ENCODE peak calls at places on chromosome 4, in four cellular contexts. One of them, this sample, is unnamed.

GRCh38 chr4:1156069-1156468 is 16.3 kb downstream of the SPON2 start:
- DNase-seq in GM12878: no peak
- DNase-seq in H1: no peak
- DNase-seq in HepG2: no peak
- DNase-seq in this sample: no peak

GRCh38 chr4:180674629-180675367 is 1568.4 kb upstream of the TENM3 start:
- DNase-seq in HepG2: no peak
- DNase-seq in H1: no peak
- DNase-seq in GM12878: no peak
- DNase-seq in this sample: no peak

GRCh38 chr4:128582319-128582948 is 227.1 kb upstream of the JADE1 start:
- DNase-seq in HepG2: no peak
- DNase-seq in GM12878: no peak
- DNase-seq in H1: no peak
- DNase-seq in this sample: no peak

GRCh38 chr4:176753049-176753448 is 39.7 kb downstream of the VEGFC start:
- DNase-seq in HepG2: no peak
- DNase-seq in GM12878: no peak
- DNase-seq in H1: no peak
- DNase-seq in this sample: no peak

GRCh38 chr4:15451181-15451865 is 18.4 kb upstream of the CC2D2A start:
- DNase-seq in HepG2: no peak
- DNase-seq in GM12878: no peak
- DNase-seq in H1: no peak
- DNase-seq in this sample: no peak

GRCh38 chr4:172996571-172997216 is 171.9 kb upstream of the GALNT7 start:
- DNase-seq in HepG2: no peak
- DNase-seq in GM12878: no peak
- DNase-seq in H1: no peak
- DNase-seq in this sample: peak; percentile 26

GRCh38 chr4:156633846-156634245 is 337.8 kb downstream of the PDGFC start:
- DNase-seq in H1: no peak
- DNase-seq in HepG2: no peak
- DNase-seq in GM12878: no peak
- DNase-seq in this sample: no peak

GRCh38 chr4:146975535-146975934 is 29.9 kb upstream of the TTC29 start:
- DNase-seq in GM12878: no peak
- DNase-seq in H1: no peak
- DNase-seq in HepG2: no peak
- DNase-seq in this sample: no peak

GRCh38 chr4:100984901-100985300 is 362.4 kb downstream of the PPP3CA start:
- DNase-seq in GM12878: no peak
- DNase-seq in HepG2: no peak
- DNase-seq in H1: no peak
- DNase-seq in this sample: no peak

GRCh38 chr4:2843023-2843908 is at the start of gene ADD1:
- DNase-seq in HepG2: peak; percentile 81
- DNase-seq in H1: peak; percentile 100
- DNase-seq in GM12878: peak; percentile 94
- DNase-seq in this sample: peak; percentile 100

GRCh38 chr4:73661646-73662119 is 41.4 kb upstream of the RASSF6 start:
- DNase-seq in GM12878: no peak
- DNase-seq in HepG2: no peak
- DNase-seq in H1: no peak
- DNase-seq in this sample: peak; percentile 60

GRCh38 chr4:7513731-7514130 is 79.0 kb upstream of the PSAPL1 start:
- DNase-seq in H1: no peak
- DNase-seq in GM12878: no peak
- DNase-seq in HepG2: no peak
- DNase-seq in this sample: no peak

GRCh38 chr4:44186096-44186849 is 262.3 kb downstream of the KCTD8 start:
- DNase-seq in GM12878: no peak
- DNase-seq in HepG2: no peak
- DNase-seq in H1: no peak
- DNase-seq in this sample: no peak

GRCh38 chr4:169765845-169766244 is 8.1 kb upstream of the HPF1 start:
- DNase-seq in HepG2: no peak
- DNase-seq in H1: peak; percentile 10
- DNase-seq in GM12878: no peak
- DNase-seq in this sample: no peak

GRCh38 chr4:165716472-165716871 is 156.6 kb upstream of the TLL1 start:
- DNase-seq in H1: no peak
- DNase-seq in GM12878: no peak
- DNase-seq in HepG2: no peak
- DNase-seq in this sample: no peak

GRCh38 chr4:15504041-15504440 is 34.4 kb downstream of the CC2D2A start:
- DNase-seq in HepG2: no peak
- DNase-seq in GM12878: no peak
- DNase-seq in H1: no peak
- DNase-seq in this sample: no peak

GRCh38 chr4:171812377-171813194 is 618 bp upstream of the GALNTL6 start:
- DNase-seq in HepG2: no peak
- DNase-seq in GM12878: no peak
- DNase-seq in H1: no peak
- DNase-seq in this sample: no peak

GRCh38 chr4:8385611-8386010 is 54.9 kb downstream of the ACOX3 start:
- DNase-seq in H1: no peak
- DNase-seq in GM12878: no peak
- DNase-seq in HepG2: no peak
- DNase-seq in this sample: no peak

GRCh38 chr4:185332575-185333464 is 62.9 kb downstream of the LRP2BP start:
- DNase-seq in HepG2: peak; percentile 92
- DNase-seq in GM12878: peak; percentile 79
- DNase-seq in H1: no peak
- DNase-seq in this sample: no peak

GRCh38 chr4:20354120-20354519 is 102.4 kb downstream of the SLIT2 start:
- DNase-seq in HepG2: no peak
- DNase-seq in GM12878: no peak
- DNase-seq in H1: no peak
- DNase-seq in this sample: no peak

DNA sequence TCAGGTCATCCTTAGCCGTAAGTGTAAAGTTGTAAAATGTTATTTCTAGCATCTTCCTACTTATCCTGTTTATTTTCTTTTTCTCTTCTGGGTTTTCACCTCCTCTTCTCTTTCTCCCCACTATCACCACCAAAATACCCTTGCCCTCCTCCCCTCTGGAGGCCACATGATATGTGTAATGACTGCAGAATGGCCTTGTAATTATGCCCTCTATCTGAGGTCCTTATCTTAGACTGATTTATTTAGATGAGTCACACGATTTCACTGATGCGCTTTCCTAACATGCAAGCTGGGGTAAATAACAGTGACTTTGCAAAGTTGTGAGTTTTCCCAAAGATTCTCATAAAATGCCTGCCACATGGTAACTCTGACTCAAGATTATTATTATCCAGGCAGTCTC is 231.8 kb upstream of the GPRIN3 start:
- DNase-seq in HepG2: no peak
- DNase-seq in H1: no peak
- DNase-seq in GM12878: no peak
- DNase-seq in this sample: no peak
- TF ChIP-seq CBX5 in HepG2: no peak
- TF ChIP-seq CBX5 in H1: no peak
- TF ChIP-seq CBX5 in GM12878: no peak
- TF ChIP-seq CBX5 in this sample: no peak

GRCh38 chr4:158176108-158176507 is 3.3 kb upstream of the GASK1B start:
- DNase-seq in H1: no peak
- DNase-seq in GM12878: no peak
- DNase-seq in HepG2: no peak
- DNase-seq in this sample: no peak
- TF ChIP-seq CBX5 in H1: no peak
- TF ChIP-seq CBX5 in GM12878: no peak
- TF ChIP-seq CBX5 in HepG2: no peak
- TF ChIP-seq CBX5 in this sample: no peak

GRCh38 chr4:149521611-149522010 is 294.0 kb downstream of the IQCM start:
- DNase-seq in H1: no peak
- DNase-seq in HepG2: no peak
- DNase-seq in GM12878: no peak
- DNase-seq in this sample: no peak
- TF ChIP-seq CBX5 in H1: no peak
- TF ChIP-seq CBX5 in HepG2: no peak
- TF ChIP-seq CBX5 in GM12878: no peak
- TF ChIP-seq CBX5 in this sample: no peak

GRCh38 chr4:30535255-30535654 is 184.9 kb upstream of the PCDH7 start:
- DNase-seq in GM12878: no peak
- DNase-seq in H1: no peak
- DNase-seq in HepG2: no peak
- DNase-seq in this sample: no peak
- TF ChIP-seq CBX5 in GM12878: no peak
- TF ChIP-seq CBX5 in H1: no peak
- TF ChIP-seq CBX5 in HepG2: no peak
- TF ChIP-seq CBX5 in this sample: no peak

This sample was measured in K562.